ENCODE peak calls at places on chromosomes 12 and 14, in four cellular contexts. One of them, this sample, is unnamed.

GRCh38 chr12:104575442-104575841 is 118.7 kb downstream of the CHST11 start:
- DNase-seq in fibroblast of lung: no peak
- DNase-seq in stimulated activated CD4-positive, alpha-beta T cell treated with anti-CD3 and anti-CD28 coated beads, Interleukin-2, amount 100 ng/mL, for 24 hours: no peak
- DNase-seq in lower lobe of right lung: no peak
- DNase-seq in this sample: no peak

GRCh38 chr12:58143498-58143897 is 202.1 kb downstream of the ATP23 start:
- DNase-seq in fibroblast of lung: no peak
- DNase-seq in stimulated activated CD4-positive, alpha-beta T cell treated with anti-CD3 and anti-CD28 coated beads, Interleukin-2, amount 100 ng/mL, for 24 hours: no peak
- DNase-seq in lower lobe of right lung: no peak
- DNase-seq in this sample: no peak

GRCh38 chr14:100308112-100308792 is 2.0 kb upstream of the SLC25A29 start:
- DNase-seq in fibroblast of lung: no peak
- DNase-seq in stimulated activated CD4-positive, alpha-beta T cell treated with anti-CD3 and anti-CD28 coated beads, Interleukin-2, amount 100 ng/mL, for 24 hours: no peak
- DNase-seq in lower lobe of right lung: no peak
- DNase-seq in this sample: no peak

GRCh38 chr14:101179691-101180211 is 276.2 kb upstream of the RTL1 start:
- DNase-seq in fibroblast of lung: no peak
- DNase-seq in stimulated activated CD4-positive, alpha-beta T cell treated with anti-CD3 and anti-CD28 coated beads, Interleukin-2, amount 100 ng/mL, for 24 hours: no peak
- DNase-seq in lower lobe of right lung: no peak
- DNase-seq in this sample: peak; percentile 12

GRCh38 chr12:65740506-65740872 is 83.8 kb upstream of the HMGA2 start:
- DNase-seq in fibroblast of lung: peak; percentile 34
- DNase-seq in stimulated activated CD4-positive, alpha-beta T cell treated with anti-CD3 and anti-CD28 coated beads, Interleukin-2, amount 100 ng/mL, for 24 hours: no peak
- DNase-seq in lower lobe of right lung: no peak
- DNase-seq in this sample: no peak

GRCh38 chr14:31580234-31580633 is 19.0 kb downstream of the NUBPL start:
- DNase-seq in fibroblast of lung: no peak
- DNase-seq in stimulated activated CD4-positive, alpha-beta T cell treated with anti-CD3 and anti-CD28 coated beads, Interleukin-2, amount 100 ng/mL, for 24 hours: no peak
- DNase-seq in lower lobe of right lung: no peak
- DNase-seq in this sample: no peak

GRCh38 chr12:56528836-56529235 is 7.2 kb downstream of the RBMS2 start:
- DNase-seq in fibroblast of lung: peak; percentile 26
- DNase-seq in stimulated activated CD4-positive, alpha-beta T cell treated with anti-CD3 and anti-CD28 coated beads, Interleukin-2, amount 100 ng/mL, for 24 hours: no peak
- DNase-seq in lower lobe of right lung: no peak
- DNase-seq in this sample: no peak

GRCh38 chr12:64240781-64241180 is 18.7 kb upstream of the KICS2 start:
- DNase-seq in fibroblast of lung: no peak
- DNase-seq in stimulated activated CD4-positive, alpha-beta T cell treated with anti-CD3 and anti-CD28 coated beads, Interleukin-2, amount 100 ng/mL, for 24 hours: no peak
- DNase-seq in lower lobe of right lung: no peak
- DNase-seq in this sample: no peak

GRCh38 chr12:45148619-45149018 is 67.3 kb upstream of the ANO6 start:
- DNase-seq in fibroblast of lung: no peak
- DNase-seq in stimulated activated CD4-positive, alpha-beta T cell treated with anti-CD3 and anti-CD28 coated beads, Interleukin-2, amount 100 ng/mL, for 24 hours: no peak
- DNase-seq in lower lobe of right lung: no peak
- DNase-seq in this sample: no peak

This sample was measured in GM13976.